ENCODE peak calls at places on chromosomes 2 and 18, in nine cellular contexts. U, N, X, W, S, M, O, E and C are unnamed samples.

GRCh38 chr2:157875720-157876065 is 437 bp downstream of the ACVR1 start:
- DNase-seq in U (peak; percentile 85), N (no peak), X (no peak), W (peak; percentile 31), S (peak; percentile 35), M (peak; percentile 57), O (no peak), E (peak; percentile 27), C (peak; percentile 46)

GRCh38 chr2:46410273-46411244 is 68.8 kb upstream of the TMEM247 start:
- DNase-seq in U (peak; percentile 74), N (no peak), X (no peak), W (no peak), S (no peak), M (no peak), O (no peak), E (no peak), C (no peak)

GRCh38 chr2:16073471-16073870 is 133.1 kb downstream of the MYCN start:
- DNase-seq in U (no peak), N (no peak), X (no peak), W (no peak), S (no peak), M (no peak), O (no peak), E (no peak), C (no peak)

GRCh38 chr18:9643549-9643948 is 29.2 kb upstream of the PPP4R1 start:
- DNase-seq in U (no peak), N (no peak), X (peak; percentile 81), W (peak; percentile 21), S (no peak), M (no peak), O (no peak), E (no peak), C (no peak)

GRCh38 chr2:201233192-201234166 is 26.9 kb upstream of the CASP8 start:
- DNase-seq in U (peak; percentile 92), N (peak; percentile 71), X (peak; percentile 77), W (peak; percentile 74), S (no peak), M (peak; percentile 83), O (peak; percentile 85), E (peak; percentile 68), C (peak; percentile 70)

GRCh38 chr18:5895300-5895885 is at the start of gene TMEM200C:
- DNase-seq in U (peak; percentile 66), N (no peak), X (no peak), W (peak; percentile 67), S (peak; percentile 6), M (peak; percentile 70), O (peak; percentile 21), E (no peak), C (no peak)

GRCh38 chr2:168700615-168701245 is 101.7 kb upstream of the NOSTRIN start:
- DNase-seq in U (no peak), N (no peak), X (no peak), W (no peak), S (no peak), M (no peak), O (no peak), E (no peak), C (no peak)

GRCh38 chr2:168210898-168211570 is 36.4 kb downstream of the STK39 start:
- DNase-seq in U (no peak), N (no peak), X (peak; percentile 85), W (no peak), S (no peak), M (no peak), O (peak; percentile 18), E (no peak), C (no peak)

GRCh38 chr2:29376541-29376940 is 261.3 kb downstream of the CLIP4 start:
- DNase-seq in U (no peak), N (no peak), X (no peak), W (no peak), S (no peak), M (no peak), O (no peak), E (no peak), C (no peak)

GRCh38 chr18:28175930-28176673 is 828 bp downstream of the CDH2 start:
- DNase-seq in U (no peak), N (no peak), X (no peak), W (peak; percentile 75), S (peak; percentile 79), M (peak; percentile 12), O (no peak), E (no peak), C (no peak)